ENCODE peak calls at places on chromosomes 12 and 14, in ten cellular contexts. One of them, this sample, is unnamed.

GRCh38 chr12:3077572-3078081 is 448 bp downstream of the TSPAN9 start:
- DNase-seq in epithelial cell of esophagus: no peak
- DNase-seq in kidney epithelial cell: no peak
- DNase-seq in NCI-H2081: no peak
- DNase-seq in RPMI8226: no peak
- DNase-seq in iris pigment epithelial cell: no peak
- DNase-seq in choroid plexus epithelial cell: peak
- DNase-seq in activated CD8-positive, alpha-beta memory T cell treated with anti-CD3 and anti-CD28 coated beads, Interleukin-2, amount 50 U/mL, for 4 hours: peak
- DNase-seq in spleen: no peak
- DNase-seq in kidney tubule cell: no peak
- DNase-seq in this sample: no peak

GRCh38 chr12:30286345-30286926 is 409.2 kb downstream of the IPO8 start:
- DNase-seq in kidney tubule cell: peak
- DNase-seq in iris pigment epithelial cell: peak
- DNase-seq in NCI-H2081: peak
- DNase-seq in choroid plexus epithelial cell: peak
- DNase-seq in RPMI8226: peak
- DNase-seq in kidney epithelial cell: no peak
- DNase-seq in spleen: no peak
- DNase-seq in epithelial cell of esophagus: peak
- DNase-seq in activated CD8-positive, alpha-beta memory T cell treated with anti-CD3 and anti-CD28 coated beads, Interleukin-2, amount 50 U/mL, for 4 hours: no peak
- DNase-seq in this sample: no peak

GRCh38 chr12:108691995-108692808 is 39.1 kb downstream of the CORO1C start:
- DNase-seq in spleen: no peak
- DNase-seq in activated CD8-positive, alpha-beta memory T cell treated with anti-CD3 and anti-CD28 coated beads, Interleukin-2, amount 50 U/mL, for 4 hours: no peak
- DNase-seq in NCI-H2081: peak
- DNase-seq in kidney epithelial cell: no peak
- DNase-seq in epithelial cell of esophagus: no peak
- DNase-seq in kidney tubule cell: no peak
- DNase-seq in RPMI8226: peak
- DNase-seq in choroid plexus epithelial cell: peak
- DNase-seq in iris pigment epithelial cell: peak
- DNase-seq in this sample: no peak

GRCh38 chr12:75877588-75878381 is 153.8 kb downstream of the PHLDA1 start:
- DNase-seq in NCI-H2081: peak
- DNase-seq in RPMI8226: no peak
- DNase-seq in iris pigment epithelial cell: peak
- DNase-seq in epithelial cell of esophagus: peak
- DNase-seq in spleen: no peak
- DNase-seq in kidney epithelial cell: no peak
- DNase-seq in choroid plexus epithelial cell: peak
- DNase-seq in kidney tubule cell: peak
- DNase-seq in activated CD8-positive, alpha-beta memory T cell treated with anti-CD3 and anti-CD28 coated beads, Interleukin-2, amount 50 U/mL, for 4 hours: no peak
- DNase-seq in this sample: no peak

GRCh38 chr12:50005150-50005549 is 20.1 kb downstream of the RACGAP1 start:
- DNase-seq in epithelial cell of esophagus: no peak
- DNase-seq in choroid plexus epithelial cell: no peak
- DNase-seq in activated CD8-positive, alpha-beta memory T cell treated with anti-CD3 and anti-CD28 coated beads, Interleukin-2, amount 50 U/mL, for 4 hours: no peak
- DNase-seq in RPMI8226: no peak
- DNase-seq in iris pigment epithelial cell: no peak
- DNase-seq in NCI-H2081: no peak
- DNase-seq in kidney tubule cell: no peak
- DNase-seq in spleen: no peak
- DNase-seq in kidney epithelial cell: no peak
- DNase-seq in this sample: no peak

GRCh38 chr12:32477714-32478113 is 78.4 kb downstream of the FGD4 start:
- DNase-seq in activated CD8-positive, alpha-beta memory T cell treated with anti-CD3 and anti-CD28 coated beads, Interleukin-2, amount 50 U/mL, for 4 hours: no peak
- DNase-seq in spleen: no peak
- DNase-seq in NCI-H2081: no peak
- DNase-seq in choroid plexus epithelial cell: no peak
- DNase-seq in kidney tubule cell: peak
- DNase-seq in epithelial cell of esophagus: no peak
- DNase-seq in RPMI8226: no peak
- DNase-seq in iris pigment epithelial cell: no peak
- DNase-seq in kidney epithelial cell: no peak
- DNase-seq in this sample: no peak

GRCh38 chr12:126507231-126507630 is 1442.0 kb downstream of the AACS start:
- DNase-seq in activated CD8-positive, alpha-beta memory T cell treated with anti-CD3 and anti-CD28 coated beads, Interleukin-2, amount 50 U/mL, for 4 hours: no peak
- DNase-seq in epithelial cell of esophagus: no peak
- DNase-seq in NCI-H2081: no peak
- DNase-seq in kidney tubule cell: no peak
- DNase-seq in choroid plexus epithelial cell: no peak
- DNase-seq in RPMI8226: no peak
- DNase-seq in kidney epithelial cell: no peak
- DNase-seq in iris pigment epithelial cell: no peak
- DNase-seq in spleen: no peak
- DNase-seq in this sample: no peak

GRCh38 chr12:94545937-94546771 is 86.5 kb upstream of the CEP83 start:
- DNase-seq in RPMI8226: peak
- DNase-seq in activated CD8-positive, alpha-beta memory T cell treated with anti-CD3 and anti-CD28 coated beads, Interleukin-2, amount 50 U/mL, for 4 hours: no peak
- DNase-seq in kidney tubule cell: peak
- DNase-seq in epithelial cell of esophagus: peak
- DNase-seq in spleen: no peak
- DNase-seq in choroid plexus epithelial cell: peak
- DNase-seq in NCI-H2081: peak
- DNase-seq in iris pigment epithelial cell: peak
- DNase-seq in kidney epithelial cell: peak
- DNase-seq in this sample: peak

GRCh38 chr12:118052324-118053070 is 8.5 kb downstream of the WSB2 start:
- DNase-seq in iris pigment epithelial cell: peak
- DNase-seq in spleen: peak
- DNase-seq in RPMI8226: no peak
- DNase-seq in choroid plexus epithelial cell: peak
- DNase-seq in NCI-H2081: no peak
- DNase-seq in kidney tubule cell: peak
- DNase-seq in epithelial cell of esophagus: peak
- DNase-seq in kidney epithelial cell: peak
- DNase-seq in activated CD8-positive, alpha-beta memory T cell treated with anti-CD3 and anti-CD28 coated beads, Interleukin-2, amount 50 U/mL, for 4 hours: no peak
- DNase-seq in this sample: no peak

GRCh38 chr14:64721391-64721791 is 17.2 kb downstream of the PLEKHG3 start:
- DNase-seq in kidney tubule cell: peak
- DNase-seq in NCI-H2081: peak
- DNase-seq in RPMI8226: no peak
- DNase-seq in choroid plexus epithelial cell: peak
- DNase-seq in activated CD8-positive, alpha-beta memory T cell treated with anti-CD3 and anti-CD28 coated beads, Interleukin-2, amount 50 U/mL, for 4 hours: no peak
- DNase-seq in iris pigment epithelial cell: peak
- DNase-seq in kidney epithelial cell: no peak
- DNase-seq in epithelial cell of esophagus: no peak
- DNase-seq in spleen: peak
- DNase-seq in this sample: no peak

GRCh38 chr14:79783061-79783460 is 428.2 kb downstream of the DIO2 start:
- DNase-seq in kidney epithelial cell: no peak
- DNase-seq in NCI-H2081: peak
- DNase-seq in activated CD8-positive, alpha-beta memory T cell treated with anti-CD3 and anti-CD28 coated beads, Interleukin-2, amount 50 U/mL, for 4 hours: no peak
- DNase-seq in kidney tubule cell: peak
- DNase-seq in spleen: no peak
- DNase-seq in choroid plexus epithelial cell: no peak
- DNase-seq in iris pigment epithelial cell: no peak
- DNase-seq in RPMI8226: no peak
- DNase-seq in epithelial cell of esophagus: no peak
- DNase-seq in this sample: no peak

GRCh38 chr14:100608586-100609330 is 21.5 kb upstream of the BEGAIN start:
- DNase-seq in activated CD8-positive, alpha-beta memory T cell treated with anti-CD3 and anti-CD28 coated beads, Interleukin-2, amount 50 U/mL, for 4 hours: no peak
- DNase-seq in kidney tubule cell: no peak
- DNase-seq in NCI-H2081: no peak
- DNase-seq in epithelial cell of esophagus: no peak
- DNase-seq in spleen: no peak
- DNase-seq in RPMI8226: no peak
- DNase-seq in kidney epithelial cell: no peak
- DNase-seq in iris pigment epithelial cell: no peak
- DNase-seq in choroid plexus epithelial cell: no peak
- DNase-seq in this sample: no peak

GRCh38 chr12:125544979-125545378 is 479.7 kb downstream of the AACS start:
- DNase-seq in spleen: no peak
- DNase-seq in choroid plexus epithelial cell: no peak
- DNase-seq in activated CD8-positive, alpha-beta memory T cell treated with anti-CD3 and anti-CD28 coated beads, Interleukin-2, amount 50 U/mL, for 4 hours: no peak
- DNase-seq in RPMI8226: no peak
- DNase-seq in kidney epithelial cell: no peak
- DNase-seq in epithelial cell of esophagus: no peak
- DNase-seq in kidney tubule cell: no peak
- DNase-seq in NCI-H2081: no peak
- DNase-seq in iris pigment epithelial cell: no peak
- DNase-seq in this sample: no peak

GRCh38 chr12:12562585-12563245 is at the start of gene DUSP16:
- DNase-seq in epithelial cell of esophagus: peak
- DNase-seq in NCI-H2081: peak
- DNase-seq in spleen: peak
- DNase-seq in iris pigment epithelial cell: peak
- DNase-seq in kidney tubule cell: peak
- DNase-seq in activated CD8-positive, alpha-beta memory T cell treated with anti-CD3 and anti-CD28 coated beads, Interleukin-2, amount 50 U/mL, for 4 hours: peak
- DNase-seq in choroid plexus epithelial cell: peak
- DNase-seq in kidney epithelial cell: peak
- DNase-seq in RPMI8226: peak
- DNase-seq in this sample: peak

GRCh38 chr14:102164241-102164641 is 24.5 kb downstream of the WDR20 start:
- DNase-seq in epithelial cell of esophagus: peak
- DNase-seq in spleen: no peak
- DNase-seq in activated CD8-positive, alpha-beta memory T cell treated with anti-CD3 and anti-CD28 coated beads, Interleukin-2, amount 50 U/mL, for 4 hours: no peak
- DNase-seq in iris pigment epithelial cell: peak
- DNase-seq in kidney epithelial cell: no peak
- DNase-seq in choroid plexus epithelial cell: peak
- DNase-seq in RPMI8226: no peak
- DNase-seq in kidney tubule cell: peak
- DNase-seq in NCI-H2081: no peak
- DNase-seq in this sample: no peak

This sample was measured in GM10248.